ENCODE peak calls at places on chromosome 14, in six cellular contexts. H, C, O, T, M and J are unnamed samples.

GRCh38 chr14:29453045-29453444 is 474.6 kb downstream of the PRKD1 start:
- DNase-seq in H (no peak), C (no peak), O (no peak), T (no peak), M (no peak), J (no peak)

GRCh38 chr14:20624495-20625070 is 16.9 kb downstream of the OR6S1 start:
- DNase-seq in H (no peak), C (peak), O (peak), T (peak), M (peak), J (no peak)

GRCh38 chr14:38389666-38390065 is 133.8 kb upstream of the CLEC14A start:
- DNase-seq in H (no peak), C (no peak), O (no peak), T (no peak), M (no peak), J (peak)

GRCh38 chr14:96362071-96362964 is 823 bp downstream of the ATG2B start:
- DNase-seq in H (no peak), C (peak), O (no peak), T (peak), M (peak), J (no peak)

GRCh38 chr14:68686212-68686478 is 106.7 kb downstream of the ZFP36L1 start:
- DNase-seq in H (no peak), C (no peak), O (no peak), T (no peak), M (no peak), J (no peak)

GRCh38 chr14:101174980-101175606 is 271.6 kb upstream of the RTL1 start:
- DNase-seq in H (no peak), C (no peak), O (no peak), T (peak), M (no peak), J (no peak)

GRCh38 chr14:75877292-75877691 is 104.5 kb downstream of the TGFB3 start:
- DNase-seq in H (no peak), C (no peak), O (no peak), T (peak), M (no peak), J (peak)

GRCh38 chr14:65414961-65415589 is 2.5 kb downstream of the FUT8 start:
- DNase-seq in H (no peak), C (peak), O (no peak), T (no peak), M (peak), J (no peak)

GRCh38 chr14:35378638-35379568 is 25.6 kb downstream of the NFKBIA start:
- DNase-seq in H (peak), C (no peak), O (no peak), T (no peak), M (no peak), J (peak)

GRCh38 chr14:72776701-72777255 is 117.1 kb downstream of the DPF3 start:
- DNase-seq in H (no peak), C (no peak), O (no peak), T (no peak), M (no peak), J (no peak)

GRCh38 chr14:35480119-35480769 is 53.7 kb upstream of the INSM2 start:
- DNase-seq in H (no peak), C (no peak), O (no peak), T (no peak), M (no peak), J (no peak)

GRCh38 chr14:95063391-95063790 is 93.9 kb downstream of the DICER1 start:
- DNase-seq in H (no peak), C (no peak), O (no peak), T (no peak), M (no peak), J (no peak)

GRCh38 chr14:50830044-50830931 is 674 bp downstream of the NIN start:
- DNase-seq in H (no peak), C (peak), O (peak), T (peak), M (peak), J (no peak)

GRCh38 chr14:28879571-28879970 is 113.0 kb downstream of the FOXG1 start:
- DNase-seq in H (no peak), C (peak), O (no peak), T (no peak), M (no peak), J (no peak)

DNA sequence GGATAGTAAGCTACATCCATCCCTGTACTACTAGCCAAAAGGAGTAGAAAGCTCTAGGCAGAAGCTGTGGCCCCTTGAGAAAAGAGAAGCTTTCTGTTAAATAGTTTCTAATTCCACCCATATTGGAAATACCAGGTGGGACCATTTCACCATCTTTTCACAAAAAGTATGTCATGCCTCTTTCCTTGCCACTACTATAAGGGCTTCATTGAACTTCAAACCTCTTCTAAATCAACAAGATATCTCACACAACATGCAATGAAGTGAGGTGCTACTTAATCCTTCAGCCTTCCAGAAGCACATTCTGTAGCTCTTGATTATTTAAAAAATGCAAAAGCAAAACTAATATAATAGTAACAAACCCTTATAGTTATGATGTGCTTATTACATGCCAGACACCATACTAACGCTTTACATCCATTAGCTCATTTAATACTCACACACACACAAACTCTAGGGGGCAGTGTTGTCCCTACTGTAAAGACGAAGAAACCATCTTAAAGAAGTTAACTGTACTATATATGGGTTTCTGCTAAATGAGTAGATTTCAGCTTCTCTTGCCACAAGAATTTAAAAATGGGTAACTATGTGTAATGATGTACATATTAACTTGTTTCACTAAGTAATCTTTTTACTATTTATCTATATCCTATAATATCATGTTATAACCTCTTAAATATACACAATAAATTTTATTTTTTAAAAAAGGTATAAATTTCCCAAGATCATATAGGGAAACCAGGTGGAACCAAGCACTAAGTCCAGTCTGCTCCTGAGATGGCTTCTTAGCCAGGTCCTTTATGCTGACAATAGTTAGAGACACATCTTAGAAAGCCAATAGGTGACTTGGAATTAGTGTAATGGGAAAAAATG is 124.4 kb downstream of the RPS29 start:
- DNase-seq in H (peak), C (peak), O (no peak), T (peak), M (peak), J (peak)
- TF ChIP-seq CTCF in H (peak), C (peak), O (peak), T (peak), M (peak), J (peak)

GRCh38 chr14:61812347-61813100 is 50.3 kb downstream of the SNAPC1 start:
- DNase-seq in H (no peak), C (peak), O (peak), T (no peak), M (no peak), J (no peak)
- H3K4me3 ChIP-seq in H (peak), C (peak), O (peak), T (no peak), M (peak), J (peak)

GRCh38 chr14:83253870-83254269 is 1720.2 kb upstream of the SEL1L start:
- DNase-seq in H (no peak), C (no peak), O (no peak), T (no peak), M (no peak), J (no peak)

GRCh38 chr14:83255727-83256090 is 1722.1 kb upstream of the SEL1L start:
- DNase-seq in H (no peak), C (no peak), O (no peak), T (no peak), M (no peak), J (no peak)

GRCh38 chr14:83247925-83248639 is 1714.4 kb upstream of the SEL1L start:
- DNase-seq in H (no peak), C (no peak), O (no peak), T (no peak), M (no peak), J (no peak)

GRCh38 chr14:83255015-83255726 is 1721.5 kb upstream of the SEL1L start:
- DNase-seq in H (no peak), C (no peak), O (no peak), T (no peak), M (no peak), J (no peak)

GRCh38 chr14:83251402-83251801 is 1717.7 kb upstream of the SEL1L start:
- DNase-seq in H (peak), C (no peak), O (no peak), T (no peak), M (no peak), J (no peak)
- TF ChIP-seq CTCF in H (no peak), C (no peak), O (no peak), T (no peak), M (no peak), J (no peak)

DNA sequence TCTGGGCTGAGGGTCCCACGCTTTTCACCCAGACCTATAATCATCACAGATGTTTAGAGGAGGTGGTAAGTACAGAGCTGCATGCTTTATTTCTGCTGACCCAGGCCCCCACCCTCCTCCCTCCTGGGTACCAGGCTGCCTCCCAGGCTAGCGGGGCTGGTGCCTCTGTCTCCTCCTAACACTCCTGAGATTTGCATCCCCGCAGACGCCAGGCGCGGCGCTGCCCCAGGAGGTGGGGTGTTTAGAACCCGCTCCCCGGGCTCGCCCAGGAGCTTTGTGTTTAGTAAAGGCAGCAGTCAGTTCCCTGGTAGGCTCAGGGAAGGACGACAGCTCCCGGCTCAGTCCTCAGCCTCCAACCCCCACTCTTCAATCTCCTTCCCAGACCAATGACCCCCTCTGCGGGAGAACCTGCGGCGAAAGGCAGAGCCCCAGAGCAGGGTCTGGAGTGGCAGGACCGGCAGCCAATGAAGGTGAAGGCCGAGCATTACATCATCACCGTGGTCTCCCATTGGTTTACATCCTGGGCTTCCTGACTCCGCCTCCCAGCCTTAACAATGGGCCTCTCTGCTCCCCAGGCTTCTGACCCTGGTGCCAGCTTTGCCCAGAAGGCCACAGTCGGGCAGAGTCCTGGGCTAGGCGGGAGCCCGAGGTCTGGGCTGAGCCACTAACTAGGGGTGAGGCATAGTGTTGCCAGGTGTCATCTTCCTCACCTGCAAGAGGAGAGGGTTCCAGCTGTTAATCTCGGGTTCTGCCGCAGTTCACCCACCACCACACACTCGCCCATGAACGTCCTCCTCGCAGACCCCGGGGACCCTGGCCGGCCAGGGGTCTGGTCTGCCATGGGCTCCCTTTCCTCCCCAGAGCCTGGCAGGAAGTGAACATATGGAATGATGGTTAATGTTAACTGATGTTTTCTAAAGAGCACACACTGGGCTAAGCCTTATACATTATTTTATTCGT is 57.5 kb downstream of the CALM1 start:
- DNase-seq in H (peak), C (peak), O (peak), T (peak), M (peak), J (no peak)
- H3K4me3 ChIP-seq in H (peak), C (peak), O (no peak), T (no peak), M (no peak), J (no peak)